ENCODE peak calls at places on chromosomes 12 and 14, in seven cellular contexts. W is stomach, I is transverse colon, Y is ovary, A is A549, C is suprapubic skin, V is upper lobe of left lung. E is an unnamed sample.

GRCh38 chr12:110791589-110791988 is 48.9 kb upstream of the PPP1CC start:
- DNase-seq in W (no peak), I (no peak), Y (no peak), A (no peak), C (no peak), V (no peak), E (no peak)

GRCh38 chr12:93896427-93896826 is 219.3 kb downstream of the CRADD start:
- DNase-seq in W (no peak), I (no peak), Y (no peak), A (no peak), C (no peak), V (no peak), E (no peak)

GRCh38 chr14:81727243-81727642 is 193.6 kb upstream of the SEL1L start:
- DNase-seq in W (peak; percentile 26), I (no peak), Y (no peak), A (no peak), C (no peak), V (no peak), E (no peak)

GRCh38 chr12:31773223-31773750 is 44.5 kb upstream of the AMN1 start:
- DNase-seq in W (no peak), I (no peak), Y (no peak), A (peak; percentile 64), C (no peak), V (no peak), E (no peak)

GRCh38 chr12:76266797-76267196 is 81.4 kb downstream of the BBS10 start:
- DNase-seq in W (no peak), I (no peak), Y (no peak), A (peak; percentile 6), C (no peak), V (peak; percentile 90), E (peak; percentile 68)

GRCh38 chr14:103517626-103518415 is 4.8 kb downstream of the CKB start:
- DNase-seq in W (peak; percentile 64), I (peak; percentile 64), Y (peak; percentile 64), A (no peak), C (no peak), V (no peak), E (peak; percentile 81)

GRCh38 chr12:123131879-123132402 is 18.9 kb downstream of the PITPNM2 start:
- DNase-seq in W (peak; percentile 71), I (peak; percentile 59), Y (no peak), A (no peak), C (no peak), V (peak; percentile 77), E (no peak)

GRCh38 chr14:74257988-74258704 is 18.9 kb downstream of the VSX2 start:
- DNase-seq in W (no peak), I (no peak), Y (no peak), A (no peak), C (no peak), V (no peak), E (no peak)

GRCh38 chr14:99101826-99102461 is 170.1 kb downstream of the BCL11B start:
- DNase-seq in W (no peak), I (no peak), Y (no peak), A (no peak), C (no peak), V (no peak), E (no peak)

GRCh38 chr14:76697246-76697645 is 64.0 kb upstream of the VASH1 start:
- DNase-seq in W (no peak), I (no peak), Y (no peak), A (no peak), C (peak; percentile 74), V (no peak), E (no peak)

GRCh38 chr12:27096420-27096819 is 14.0 kb upstream of the C12orf71 start:
- DNase-seq in W (no peak), I (no peak), Y (no peak), A (no peak), C (no peak), V (no peak), E (no peak)

GRCh38 chr14:103724116-103724515 is 8.5 kb downstream of the ZFYVE21 start:
- DNase-seq in W (peak; percentile 79), I (peak; percentile 35), Y (peak; percentile 84), A (no peak), C (no peak), V (no peak), E (peak; percentile 88)

GRCh38 chr12:89756638-89757321 is 48.1 kb upstream of the ATP2B1 start:
- DNase-seq in W (no peak), I (no peak), Y (no peak), A (peak; percentile 95), C (no peak), V (no peak), E (no peak)

GRCh38 chr14:68548194-68549056 is 244.4 kb downstream of the ZFP36L1 start:
- DNase-seq in W (peak; percentile 48), I (peak; percentile 78), Y (peak; percentile 89), A (peak; percentile 89), C (peak; percentile 97), V (no peak), E (peak; percentile 98)

GRCh38 chr12:98955284-98955683 is 310.2 kb downstream of the APAF1 start:
- DNase-seq in W (no peak), I (no peak), Y (no peak), A (peak; percentile 52), C (no peak), V (no peak), E (no peak)

DNA sequence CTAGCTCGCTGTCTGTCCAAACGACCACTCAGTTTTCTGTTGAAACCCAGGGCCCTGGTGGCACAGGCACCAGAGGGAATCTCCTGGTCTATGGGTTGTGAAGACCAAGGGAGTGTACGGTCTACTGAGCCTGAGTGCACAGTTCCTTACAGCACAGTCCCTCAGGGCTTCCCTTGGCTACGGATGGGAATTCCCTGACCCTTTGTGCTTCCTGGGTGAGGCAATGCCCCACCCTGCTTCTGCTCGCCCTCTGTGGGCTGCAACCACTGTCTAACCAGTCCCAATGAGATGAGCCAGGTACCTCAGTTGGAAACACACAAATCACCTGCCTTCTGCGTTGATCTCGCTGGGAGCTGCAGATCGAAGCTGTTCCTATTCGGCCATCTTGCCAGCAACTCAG is 22.6 kb downstream of the GPHN start:
- DNase-seq in W (no peak), I (peak; percentile 9), Y (no peak), A (peak; percentile 2), C (no peak), V (no peak), E (no peak)
- TF ChIP-seq EP300 in W (no peak), I (no peak), Y (no peak), A (no peak), C (no peak), V (no peak), E (no peak)

GRCh38 chr14:39181026-39181692 is 6.1 kb downstream of the PNN start:
- DNase-seq in W (no peak), I (no peak), Y (no peak), A (no peak), C (no peak), V (no peak), E (no peak)
- TF ChIP-seq POLR2A in W (no peak), I (no peak), Y (no peak), A (no peak), C (no peak), V (no peak), E (no peak)

GRCh38 chr12:12813120-12814101 is at the start of gene DDX47:
- DNase-seq in W (peak; percentile 98), I (peak; percentile 98), Y (peak; percentile 97), A (peak; percentile 95), C (peak; percentile 98), V (peak; percentile 97), E (peak; percentile 97)
- TF ChIP-seq EP300 in W (no peak), I (no peak), Y (no peak), A (no peak), C (no peak), V (no peak), E (no peak)

DNA sequence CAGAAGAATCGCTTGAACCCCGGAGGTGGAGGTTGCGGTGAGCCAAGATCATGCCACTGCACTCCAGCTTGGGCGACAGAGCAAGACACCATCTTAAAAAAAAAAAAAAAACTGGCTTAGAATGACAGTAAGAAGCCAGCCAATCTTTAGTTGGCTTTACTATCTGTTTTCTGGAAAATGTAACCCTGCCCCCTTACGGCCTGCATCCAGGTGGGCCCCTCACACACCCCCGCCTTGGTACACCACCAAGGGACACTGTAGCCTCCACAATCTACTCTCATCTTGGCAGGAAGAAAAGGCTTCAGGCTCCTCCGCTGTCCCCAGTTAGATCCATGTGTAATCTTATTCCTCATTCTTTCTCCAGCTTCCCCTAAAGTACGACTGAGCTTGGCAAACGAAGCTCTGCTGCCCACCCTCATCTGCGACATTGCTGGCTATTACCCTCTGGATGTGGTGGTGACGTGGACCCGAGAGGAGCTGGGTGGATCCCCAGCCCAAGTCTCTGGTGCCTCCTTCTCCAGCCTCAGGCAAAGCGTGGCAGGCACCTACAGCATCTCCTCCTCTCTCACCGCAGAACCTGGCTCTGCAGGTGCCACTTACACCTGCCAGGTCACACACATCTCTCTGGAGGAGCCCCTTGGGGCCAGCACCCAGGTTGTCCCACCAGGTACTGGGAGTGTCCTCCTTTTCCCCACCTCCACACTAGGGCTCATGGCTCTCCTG is 6.6 kb downstream of the TAPBPL start:
- DNase-seq in W (no peak), I (no peak), Y (no peak), A (no peak), C (no peak), V (no peak), E (no peak)
- TF ChIP-seq POLR2A in W (no peak), I (no peak), Y (no peak), A (no peak), C (no peak), V (no peak), E (no peak)

DNA sequence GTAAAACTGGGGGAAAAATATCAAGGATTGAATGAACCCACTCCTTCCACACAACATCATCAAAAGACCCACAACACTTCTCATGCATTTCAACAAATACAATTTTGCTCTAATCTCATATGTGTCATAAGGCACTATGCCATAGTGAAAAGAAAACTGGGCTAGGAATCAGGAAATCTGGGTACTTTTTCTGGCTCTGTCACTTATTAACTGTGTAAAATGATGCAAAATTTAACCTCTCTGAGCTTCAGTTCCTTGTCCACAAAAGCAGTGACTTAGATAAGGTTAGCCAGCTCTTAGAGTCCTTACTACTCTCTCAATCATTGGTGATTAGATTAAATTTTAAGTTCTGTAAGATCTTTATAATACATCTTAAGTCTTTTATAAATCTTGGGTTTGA is 250.5 kb upstream of the SOX5 start:
- DNase-seq in W (no peak), I (no peak), Y (no peak), A (no peak), C (no peak), V (no peak), E (no peak)
- TF ChIP-seq EP300 in W (no peak), I (no peak), Y (no peak), A (no peak), C (no peak), V (no peak), E (no peak)

DNA sequence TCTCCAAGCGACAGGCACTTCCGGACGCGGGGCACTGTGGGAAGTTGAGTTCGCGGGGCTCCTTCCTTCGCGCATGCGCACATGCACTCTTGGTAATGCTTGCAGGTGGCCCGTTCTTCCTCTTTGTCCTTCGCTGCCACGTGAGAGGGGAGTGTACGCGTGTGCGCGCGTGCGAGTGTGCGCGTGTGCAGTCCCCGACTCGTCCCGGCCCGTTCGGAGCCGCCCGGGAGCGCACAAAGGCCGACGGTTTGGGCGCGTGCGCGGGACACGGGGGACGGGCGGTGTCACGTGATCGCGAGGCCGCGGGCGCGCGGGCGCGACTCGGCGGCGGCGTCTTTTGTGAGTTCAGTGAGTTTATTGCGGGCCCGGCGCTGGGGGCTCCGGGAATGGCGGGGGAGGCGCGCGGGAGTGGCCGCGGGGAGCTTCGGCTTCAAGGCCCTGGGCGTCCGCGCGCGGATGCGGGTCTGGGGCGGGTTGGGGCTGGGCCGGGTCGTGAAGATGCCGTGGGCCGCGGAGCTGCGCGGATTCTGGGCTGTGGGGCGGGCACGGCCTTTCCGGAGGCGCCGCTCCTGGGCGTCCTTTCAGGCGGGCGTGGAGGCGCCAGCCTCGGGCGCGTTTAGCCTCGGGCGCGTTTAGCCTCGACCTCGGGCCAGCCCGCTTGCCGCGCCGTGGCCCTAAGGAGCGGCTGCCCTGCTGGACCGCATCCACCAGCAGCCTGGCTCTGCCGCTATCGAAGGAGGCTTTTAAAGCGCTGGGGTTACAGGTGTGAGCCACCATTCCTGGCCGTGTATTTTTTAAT is at the start of gene ZNF84:
- DNase-seq in W (peak; percentile 96), I (peak; percentile 96), Y (peak; percentile 95), A (peak; percentile 99), C (peak; percentile 97), V (peak; percentile 95), E (peak; percentile 98)
- TF ChIP-seq POLR2A in W (no peak), I (peak; percentile 74), Y (peak; percentile 47), A (peak; percentile 54), C (no peak), V (peak; percentile 33), E (peak; percentile 18)